ENCODE peak calls at places on chromosome 17, in five cellular contexts. One of them, this sample, is unnamed.

GRCh38 chr17:44655983-44656700 is at the start of gene MEIOC:
- DNase-seq in HepG2: no peak
- DNase-seq in K562: no peak
- DNase-seq in GM12878: no peak
- DNase-seq in A549: peak
- DNase-seq in this sample: peak

GRCh38 chr17:7133424-7133823 is 18.8 kb upstream of the ASGR2 start:
- DNase-seq in GM12878: peak
- DNase-seq in K562: peak
- DNase-seq in A549: no peak
- DNase-seq in HepG2: peak
- DNase-seq in this sample: peak

GRCh38 chr17:52106638-52107261 is 51.8 kb downstream of the CA10 start:
- DNase-seq in HepG2: peak
- DNase-seq in GM12878: no peak
- DNase-seq in A549: peak
- DNase-seq in K562: peak
- DNase-seq in this sample: peak

GRCh38 chr17:80815151-80815561 is 176.5 kb upstream of the CHMP6 start:
- DNase-seq in K562: no peak
- DNase-seq in HepG2: no peak
- DNase-seq in A549: no peak
- DNase-seq in GM12878: no peak
- DNase-seq in this sample: no peak

GRCh38 chr17:38579934-38580333 is 25.8 kb downstream of the SRCIN1 start:
- DNase-seq in HepG2: peak
- DNase-seq in K562: peak
- DNase-seq in A549: peak
- DNase-seq in GM12878: no peak
- DNase-seq in this sample: peak

GRCh38 chr17:6388416-6388815 is 46.5 kb downstream of the AIPL1 start:
- DNase-seq in K562: no peak
- DNase-seq in GM12878: no peak
- DNase-seq in HepG2: no peak
- DNase-seq in A549: no peak
- DNase-seq in this sample: no peak

GRCh38 chr17:45129426-45129939 is 2.8 kb downstream of the PLCD3 start:
- DNase-seq in K562: no peak
- DNase-seq in GM12878: no peak
- DNase-seq in A549: no peak
- DNase-seq in HepG2: peak
- DNase-seq in this sample: no peak

GRCh38 chr17:56681561-56682266 is 88.2 kb downstream of the NOG start:
- DNase-seq in K562: no peak
- DNase-seq in GM12878: no peak
- DNase-seq in A549: no peak
- DNase-seq in HepG2: no peak
- DNase-seq in this sample: no peak

GRCh38 chr17:37541880-37542675 is 52.4 kb downstream of the DUSP14 start:
- DNase-seq in K562: no peak
- DNase-seq in HepG2: no peak
- DNase-seq in GM12878: no peak
- DNase-seq in A549: no peak
- DNase-seq in this sample: no peak

GRCh38 chr17:80938556-80938955 is 53.1 kb upstream of the CHMP6 start:
- DNase-seq in A549: no peak
- DNase-seq in K562: no peak
- DNase-seq in GM12878: no peak
- DNase-seq in HepG2: no peak
- DNase-seq in this sample: no peak

GRCh38 chr17:35341465-35341992 is 31.9 kb downstream of the SLFN11 start:
- DNase-seq in K562: no peak
- DNase-seq in A549: no peak
- DNase-seq in GM12878: peak
- DNase-seq in HepG2: no peak
- DNase-seq in this sample: no peak

GRCh38 chr17:63601439-63602371 is 1.0 kb downstream of the TACO1 start:
- DNase-seq in GM12878: no peak
- DNase-seq in K562: peak
- DNase-seq in HepG2: peak
- DNase-seq in A549: no peak
- DNase-seq in this sample: no peak

GRCh38 chr17:78885956-78886355 is 17.0 kb downstream of the CEP295NL start:
- DNase-seq in GM12878: no peak
- DNase-seq in A549: no peak
- DNase-seq in HepG2: no peak
- DNase-seq in K562: no peak
- DNase-seq in this sample: no peak

GRCh38 chr17:148757-149156 is 11.4 kb downstream of the SCGB1C2 start:
- DNase-seq in K562: no peak
- DNase-seq in GM12878: no peak
- DNase-seq in A549: no peak
- DNase-seq in HepG2: no peak
- DNase-seq in this sample: no peak

GRCh38 chr17:7589891-7590611 is at the start of gene SOX15:
- DNase-seq in K562: no peak
- DNase-seq in HepG2: no peak
- DNase-seq in A549: no peak
- DNase-seq in GM12878: no peak
- DNase-seq in this sample: peak

GRCh38 chr17:71378036-71378435 is 742.8 kb upstream of the SOX9 start:
- DNase-seq in A549: no peak
- DNase-seq in HepG2: no peak
- DNase-seq in K562: no peak
- DNase-seq in GM12878: no peak
- DNase-seq in this sample: no peak

GRCh38 chr17:66347661-66348604 is 45.5 kb downstream of the PRKCA start:
- DNase-seq in HepG2: peak
- DNase-seq in K562: no peak
- DNase-seq in GM12878: no peak
- DNase-seq in A549: no peak
- DNase-seq in this sample: no peak

GRCh38 chr17:76775021-76775420 is 37.1 kb downstream of the MFSD11 start:
- DNase-seq in K562: no peak
- DNase-seq in A549: no peak
- DNase-seq in GM12878: no peak
- DNase-seq in HepG2: no peak
- DNase-seq in this sample: no peak

GRCh38 chr17:5526821-5527598 is 40.6 kb downstream of the MIS12 start:
- DNase-seq in K562: peak
- DNase-seq in A549: peak
- DNase-seq in GM12878: no peak
- DNase-seq in HepG2: peak
- DNase-seq in this sample: no peak

GRCh38 chr17:29592850-29593545 is at the start of gene ANKRD13B:
- DNase-seq in GM12878: no peak
- DNase-seq in K562: peak
- DNase-seq in A549: no peak
- DNase-seq in HepG2: no peak
- DNase-seq in this sample: peak

GRCh38 chr17:36850794-36851193 is 86.5 kb upstream of the LHX1 start:
- DNase-seq in HepG2: no peak
- DNase-seq in K562: peak
- DNase-seq in GM12878: no peak
- DNase-seq in A549: peak
- DNase-seq in this sample: no peak

GRCh38 chr17:6239237-6239798 is 169.1 kb downstream of the WSCD1 start:
- DNase-seq in K562: no peak
- DNase-seq in A549: no peak
- DNase-seq in GM12878: no peak
- DNase-seq in HepG2: no peak
- DNase-seq in this sample: no peak

GRCh38 chr17:55433629-55434422 is 12.2 kb upstream of the MMD start:
- DNase-seq in A549: peak
- DNase-seq in K562: no peak
- DNase-seq in GM12878: no peak
- DNase-seq in HepG2: peak
- DNase-seq in this sample: no peak

GRCh38 chr17:68288375-68288774 is 2.6 kb downstream of the SLC16A6 start:
- DNase-seq in GM12878: peak
- DNase-seq in A549: no peak
- DNase-seq in K562: peak
- DNase-seq in HepG2: no peak
- DNase-seq in this sample: no peak

GRCh38 chr17:63984651-63985386 is 12.1 kb upstream of the SCN4A start:
- DNase-seq in A549: no peak
- DNase-seq in HepG2: peak
- DNase-seq in GM12878: no peak
- DNase-seq in K562: no peak
- DNase-seq in this sample: no peak

GRCh38 chr17:76484228-76484725 is 16.9 kb downstream of the AANAT start:
- DNase-seq in K562: no peak
- DNase-seq in A549: no peak
- DNase-seq in GM12878: no peak
- DNase-seq in HepG2: no peak
- DNase-seq in this sample: no peak

GRCh38 chr17:32258383-32259121 is 7.1 kb upstream of the RHBDL3 start:
- DNase-seq in HepG2: no peak
- DNase-seq in GM12878: no peak
- DNase-seq in A549: no peak
- DNase-seq in K562: no peak
- DNase-seq in this sample: no peak

GRCh38 chr17:75242461-75243042 is 18.9 kb downstream of the GGA3 start:
- DNase-seq in GM12878: no peak
- DNase-seq in K562: no peak
- DNase-seq in HepG2: no peak
- DNase-seq in A549: no peak
- DNase-seq in this sample: no peak
- TF ChIP-seq ESRRA in GM12878: no peak
- TF ChIP-seq ESRRA in K562: no peak
- TF ChIP-seq ESRRA in HepG2: no peak
- TF ChIP-seq ESRRA in A549: no peak
- TF ChIP-seq ESRRA in this sample: no peak

GRCh38 chr17:2194778-2195417 is 108.7 kb downstream of the SMG6 start:
- DNase-seq in A549: no peak
- DNase-seq in K562: no peak
- DNase-seq in HepG2: no peak
- DNase-seq in GM12878: no peak
- DNase-seq in this sample: peak

GRCh38 chr17:2190014-2190413 is 113.6 kb downstream of the SMG6 start:
- DNase-seq in A549: no peak
- DNase-seq in GM12878: no peak
- DNase-seq in HepG2: no peak
- DNase-seq in K562: no peak
- DNase-seq in this sample: no peak

GRCh38 chr17:2191227-2191626 is 112.4 kb downstream of the SMG6 start:
- DNase-seq in A549: no peak
- DNase-seq in HepG2: no peak
- DNase-seq in K562: no peak
- DNase-seq in GM12878: no peak
- DNase-seq in this sample: no peak

GRCh38 chr17:2191785-2192184 is 111.8 kb downstream of the SMG6 start:
- DNase-seq in K562: no peak
- DNase-seq in HepG2: no peak
- DNase-seq in A549: no peak
- DNase-seq in GM12878: no peak
- DNase-seq in this sample: no peak

GRCh38 chr17:2192367-2193028 is 111.1 kb downstream of the SMG6 start:
- DNase-seq in GM12878: peak
- DNase-seq in A549: peak
- DNase-seq in K562: peak
- DNase-seq in HepG2: no peak
- DNase-seq in this sample: no peak
- TF ChIP-seq ESRRA in GM12878: no peak
- TF ChIP-seq ESRRA in A549: no peak
- TF ChIP-seq ESRRA in K562: no peak
- TF ChIP-seq ESRRA in HepG2: no peak
- TF ChIP-seq ESRRA in this sample: no peak

DNA sequence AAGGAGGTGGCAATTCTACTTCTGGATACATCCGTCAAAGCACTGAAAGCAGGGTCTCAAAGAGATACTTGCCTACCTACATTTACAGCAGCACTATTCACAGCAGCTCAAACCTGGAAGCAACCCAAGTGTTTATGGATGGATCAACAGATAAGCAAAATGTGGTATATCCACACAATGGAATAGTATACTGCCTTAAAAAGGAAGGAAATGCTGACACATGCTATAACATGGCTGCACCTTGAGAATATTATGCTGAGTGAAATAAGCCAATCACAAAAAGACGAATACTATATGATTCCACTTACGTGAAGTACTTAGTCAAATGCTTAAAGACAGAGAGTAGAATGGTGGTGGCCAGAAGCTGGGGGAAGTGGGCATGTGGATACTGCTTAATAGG is 336.2 kb downstream of the SLC39A11 start:
- DNase-seq in K562: no peak
- DNase-seq in HepG2: no peak
- DNase-seq in A549: no peak
- DNase-seq in GM12878: no peak
- DNase-seq in this sample: no peak
- TF ChIP-seq ESRRA in K562: no peak
- TF ChIP-seq ESRRA in HepG2: no peak
- TF ChIP-seq ESRRA in A549: no peak
- TF ChIP-seq ESRRA in GM12878: no peak
- TF ChIP-seq ESRRA in this sample: no peak

GRCh38 chr17:4446326-4447051 is 12.7 kb downstream of the SPNS3 start:
- DNase-seq in K562: no peak
- DNase-seq in GM12878: no peak
- DNase-seq in HepG2: no peak
- DNase-seq in A549: no peak
- DNase-seq in this sample: no peak

GRCh38 chr17:4445731-4446130 is 12.0 kb downstream of the SPNS3 start:
- DNase-seq in GM12878: no peak
- DNase-seq in HepG2: no peak
- DNase-seq in K562: no peak
- DNase-seq in A549: no peak
- DNase-seq in this sample: no peak

GRCh38 chr17:4448197-4448980 is 14.6 kb downstream of the SPNS3 start:
- DNase-seq in A549: no peak
- DNase-seq in GM12878: no peak
- DNase-seq in K562: no peak
- DNase-seq in HepG2: no peak
- DNase-seq in this sample: no peak

GRCh38 chr17:4442582-4442981 is 8.8 kb downstream of the SPNS3 start:
- DNase-seq in HepG2: no peak
- DNase-seq in GM12878: no peak
- DNase-seq in A549: no peak
- DNase-seq in K562: no peak
- DNase-seq in this sample: no peak

DNA sequence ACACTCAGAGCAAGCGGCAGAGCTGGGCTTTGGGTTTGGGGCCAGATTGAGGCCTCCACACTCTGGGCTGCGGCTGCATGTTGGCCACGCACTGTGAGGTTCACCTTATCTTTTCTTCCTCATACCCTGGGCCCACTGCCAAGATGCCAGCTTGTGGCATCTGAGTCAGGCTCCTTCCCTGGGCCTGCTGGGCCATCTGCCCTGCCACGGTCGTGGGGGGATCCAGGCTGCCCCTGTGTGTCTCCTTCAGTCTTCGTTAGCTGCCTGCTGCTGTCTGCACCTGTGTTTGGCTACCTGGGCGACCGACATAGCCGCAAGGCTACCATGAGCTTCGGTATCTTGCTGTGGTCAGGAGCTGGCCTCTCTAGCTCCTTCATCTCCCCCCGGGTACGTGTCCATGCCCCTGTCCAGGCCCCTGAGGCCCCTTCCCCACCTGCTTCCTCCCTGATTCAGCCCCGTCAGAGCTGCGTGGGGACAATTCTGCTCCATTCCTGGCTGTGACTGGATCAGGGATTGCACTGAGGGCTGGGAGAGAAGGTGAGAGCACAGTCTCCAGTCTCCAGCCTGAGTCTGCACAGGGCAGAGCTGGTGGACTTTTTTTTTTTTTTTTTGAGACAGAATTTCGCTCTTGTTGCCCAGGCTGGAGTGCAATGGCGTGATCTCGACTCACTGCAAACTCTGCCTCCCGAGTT is 11.2 kb downstream of the SPNS3 start:
- DNase-seq in K562: no peak
- DNase-seq in A549: no peak
- DNase-seq in HepG2: no peak
- DNase-seq in GM12878: no peak
- DNase-seq in this sample: no peak
- TF ChIP-seq ESRRA in K562: no peak
- TF ChIP-seq ESRRA in A549: no peak
- TF ChIP-seq ESRRA in HepG2: no peak
- TF ChIP-seq ESRRA in GM12878: no peak
- TF ChIP-seq ESRRA in this sample: no peak